ENCODE peak calls at places on chromosomes 13 and 19, in six cellular contexts. C, M, Z, K, B and W are unnamed samples.

GRCh38 chr13:42658019-42658418 is 84.1 kb downstream of the TNFSF11 start:
- DNase-seq in C (no peak), B (no peak), M (no peak), Z (no peak), K (no peak), W (no peak)

GRCh38 chr13:95784161-95784880 is 107.4 kb downstream of the DNAJC3 start:
- DNase-seq in M (no peak), C (no peak), K (no peak), Z (no peak), B (peak; percentile 48), W (no peak)

GRCh38 chr13:73835138-73835721 is 299.0 kb downstream of the KLF12 start:
- DNase-seq in Z (no peak), C (peak; percentile 73), K (no peak), M (no peak), B (peak; percentile 8), W (peak; percentile 3)

GRCh38 chr13:112917731-112918130 is 51.3 kb upstream of the MCF2L start:
- DNase-seq in M (no peak), C (no peak), K (no peak), B (no peak), Z (no peak), W (no peak)

GRCh38 chr13:33206425-33206824 is 79.1 kb downstream of the STARD13 start:
- DNase-seq in C (no peak), M (no peak), K (no peak), Z (no peak), B (no peak), W (no peak)

GRCh38 chr19:1748115-1748702 is 5.1 kb upstream of the ONECUT3 start:
- DNase-seq in B (no peak), Z (peak; percentile 36), C (peak; percentile 74), M (no peak), K (no peak), W (no peak)

GRCh38 chr19:3644351-3645066 is 17.9 kb upstream of the CACTIN start:
- DNase-seq in B (no peak), M (no peak), K (no peak), Z (no peak), C (no peak), W (no peak)

GRCh38 chr19:13825489-13826475 is 30.5 kb downstream of the ZSWIM4 start:
- DNase-seq in M (no peak), K (no peak), B (no peak), C (peak; percentile 96), Z (no peak), W (peak; percentile 79)

GRCh38 chr19:9306443-9306842 is 3.2 kb downstream of the ZNF699 start:
- DNase-seq in B (peak; percentile 94), Z (no peak), K (no peak), C (no peak), M (no peak), W (no peak)

DNA sequence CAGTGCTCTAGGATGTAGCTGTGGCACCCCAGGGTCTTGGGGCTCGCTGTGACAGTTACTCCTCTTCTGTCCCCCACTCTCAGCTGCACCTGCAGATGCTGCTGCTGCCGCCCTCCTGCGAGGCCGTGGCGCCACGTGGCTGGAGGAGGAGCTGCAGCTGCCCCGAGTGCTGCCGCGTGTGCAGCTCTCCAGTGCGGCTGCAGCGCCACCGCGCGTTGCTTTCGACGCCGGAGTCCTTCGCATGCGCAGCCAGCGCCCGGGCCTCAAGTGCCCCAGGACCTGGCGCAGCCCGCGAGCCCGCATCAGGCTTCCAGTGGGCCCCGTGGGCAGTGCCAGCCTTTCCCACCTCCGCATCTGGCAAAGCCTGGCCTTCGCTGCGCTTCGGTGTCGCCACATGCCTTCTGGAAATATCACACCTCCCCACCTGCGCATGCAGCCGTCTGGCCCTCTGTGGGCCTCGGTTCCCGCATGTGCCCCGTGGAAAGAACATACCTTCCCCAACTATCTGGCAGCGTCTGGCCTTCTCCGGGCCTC is 692 bp upstream of the ZNF580 start:
- DNase-seq in C (peak; percentile 75), M (peak; percentile 67), Z (peak; percentile 89), K (no peak), B (no peak), W (no peak)
- TF ChIP-seq CTCF in C (peak; percentile 7), M (peak; percentile 47), Z (peak; percentile 45), K (peak; percentile 70), B (peak; percentile 57), W (no peak)

DNA sequence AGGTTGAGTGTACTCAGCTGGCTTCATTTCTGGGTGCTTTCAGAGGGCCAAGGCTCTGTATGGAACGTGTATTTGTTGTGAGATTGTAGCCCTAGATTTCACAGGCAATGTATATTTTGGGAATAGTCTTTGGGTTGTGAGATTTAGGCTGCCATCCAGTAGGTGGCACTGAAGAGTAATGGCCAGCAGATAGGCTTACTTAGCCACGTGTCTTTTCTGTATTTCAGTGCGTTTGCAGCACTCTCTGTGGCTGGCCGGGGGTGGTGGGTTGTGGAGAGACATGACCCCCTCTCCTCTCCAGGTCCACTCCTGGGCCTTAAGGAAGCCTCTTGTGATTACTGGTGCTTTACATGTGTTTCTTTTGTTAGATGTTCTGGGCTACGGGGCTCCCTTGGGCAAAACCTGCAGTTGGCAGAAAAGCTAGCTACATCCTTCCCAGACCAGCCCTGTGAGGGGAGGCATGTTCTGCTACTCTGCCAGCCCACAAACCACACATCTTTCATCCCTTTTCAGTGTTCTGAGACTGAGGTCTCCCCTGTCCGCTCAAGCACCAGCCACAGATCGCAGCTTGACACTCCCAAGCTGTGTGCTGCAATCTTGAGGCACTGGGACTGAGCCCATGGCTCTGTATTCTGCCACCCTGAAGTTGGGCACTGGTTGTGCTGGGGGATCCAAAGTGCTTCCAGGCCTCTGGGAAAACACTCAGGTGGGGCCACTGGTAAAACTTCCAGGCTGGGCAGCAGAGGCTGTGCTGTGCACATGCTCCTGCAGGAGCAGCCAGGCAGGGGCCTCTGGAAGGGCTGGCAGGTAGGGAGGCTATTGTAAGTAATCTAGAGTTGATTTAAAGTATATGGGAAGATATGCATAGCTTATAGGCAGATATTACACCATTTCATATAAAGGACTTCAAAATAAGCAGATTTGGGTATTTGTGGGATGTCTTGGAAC is 1096.8 kb upstream of the PCDH20 start:
- DNase-seq in B (no peak), Z (no peak), C (peak; percentile 74), M (no peak), K (no peak), W (peak; percentile 49)
- TF ChIP-seq CTCF in B (peak; percentile 38), Z (peak; percentile 22), C (peak; percentile 80), M (no peak), K (no peak), W (peak; percentile 72)

GRCh38 chr13:110516500-110516899 is 45.0 kb downstream of the RAB20 start:
- DNase-seq in B (no peak), M (no peak), K (no peak), C (no peak), Z (no peak), W (no peak)
- TF ChIP-seq CTCF in B (no peak), M (no peak), K (no peak), C (no peak), Z (no peak), W (no peak)

DNA sequence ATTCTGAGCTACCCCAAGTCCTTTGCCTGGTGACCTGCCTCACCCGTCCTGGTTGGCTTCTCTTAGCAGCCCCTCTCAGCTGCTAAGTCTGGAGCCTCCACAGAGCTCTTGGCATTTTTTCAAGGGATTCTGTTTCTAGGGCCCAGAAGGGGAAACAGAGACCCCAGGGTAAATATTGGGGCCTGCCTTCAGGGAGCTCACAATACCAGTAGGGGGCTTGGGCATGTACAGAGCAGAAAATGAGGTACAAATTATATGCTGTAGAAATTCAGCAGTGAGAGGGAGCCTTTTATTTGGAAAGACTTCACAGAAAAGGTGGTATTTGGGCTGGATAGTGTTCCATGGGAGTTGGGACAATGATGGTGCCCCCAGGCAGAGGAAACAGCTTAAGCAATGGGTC is 3.7 kb downstream of the SAMD4B start:
- DNase-seq in M (no peak), C (no peak), Z (no peak), K (no peak), B (no peak), W (no peak)
- TF ChIP-seq CTCF in M (no peak), C (peak; percentile 21), Z (no peak), K (no peak), B (peak; percentile 12), W (no peak)